ENCODE peak calls at places on chromosomes 11 and 22, in six cellular contexts. X, D, E, A, W and R are unnamed samples.

GRCh38 chr11:122656631-122657101 is 1.1 kb downstream of the UBASH3B start:
- DNase-seq in X (peak; percentile 85), D (peak; percentile 41), E (no peak), A (peak; percentile 19), W (peak; percentile 79), R (peak; percentile 50)

GRCh38 chr11:124707813-124708212 is 31.9 kb upstream of the NRGN start:
- DNase-seq in X (no peak), D (no peak), E (peak; percentile 15), A (no peak), W (no peak), R (no peak)

GRCh38 chr11:28559497-28559896 is 451.3 kb downstream of the METTL15 start:
- DNase-seq in X (peak; percentile 48), D (peak; percentile 86), E (no peak), A (no peak), W (no peak), R (no peak)

GRCh38 chr22:48929276-48929790 is 898.3 kb downstream of the BRD1 start:
- DNase-seq in X (no peak), D (no peak), E (no peak), A (no peak), W (no peak), R (no peak)

GRCh38 chr22:37316875-37317371 is 34.6 kb downstream of the CYTH4 start:
- DNase-seq in X (peak; percentile 93), D (peak; percentile 80), E (peak; percentile 90), A (peak; percentile 61), W (peak; percentile 84), R (peak; percentile 83)

GRCh38 chr11:76574406-76574805 is 96.1 kb downstream of the LRRC32 start:
- DNase-seq in X (no peak), D (peak; percentile 76), E (no peak), A (no peak), W (no peak), R (no peak)

GRCh38 chr11:128535468-128536457 is 51.6 kb downstream of the ETS1 start:
- DNase-seq in X (no peak), D (no peak), E (no peak), A (no peak), W (no peak), R (no peak)

GRCh38 chr22:29343313-29343805 is 27.9 kb upstream of the RASL10A start:
- DNase-seq in X (no peak), D (peak; percentile 81), E (no peak), A (no peak), W (no peak), R (no peak)

GRCh38 chr22:48404004-48404403 is 1423.7 kb downstream of the BRD1 start:
- DNase-seq in X (no peak), D (no peak), E (no peak), A (no peak), W (peak; percentile 22), R (no peak)

DNA sequence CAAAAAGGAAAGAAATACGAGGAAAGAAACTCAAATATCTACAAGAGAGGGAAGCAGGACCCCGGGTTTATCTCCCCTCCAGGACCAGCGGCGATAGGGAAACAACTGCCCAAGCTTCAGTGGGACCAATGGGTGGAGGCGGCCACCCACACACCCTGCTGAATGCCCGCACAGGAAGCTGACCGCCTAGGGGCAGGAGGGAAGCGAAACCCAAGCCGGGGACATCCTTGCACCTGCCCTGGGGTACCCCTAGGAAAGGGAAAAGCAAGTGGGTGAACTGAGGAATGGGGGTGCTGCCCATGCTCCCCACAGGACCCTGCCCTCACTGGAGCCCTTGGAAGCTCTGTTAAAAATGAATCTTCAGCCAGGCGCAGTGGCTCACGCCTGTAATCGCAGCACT is 27.6 kb upstream of the HMOX1 start:
- DNase-seq in X (no peak), D (no peak), E (no peak), A (no peak), W (no peak), R (no peak)
- H3K4me3 ChIP-seq in X (no peak overlapping the region), D (no peak overlapping the region), E (no peak overlapping the region), A (no peak overlapping the region), W (no peak overlapping the region), R (no peak overlapping the region)

GRCh38 chr11:2558861-2559526 is 114.2 kb downstream of the KCNQ1 start:
- DNase-seq in X (peak; percentile 20), D (no peak), E (no peak), A (no peak), W (peak; percentile 27), R (no peak)
- H3K4me1 ChIP-seq in X (no peaks in the 10 kb centered on the region), D (no peaks in the 10 kb centered on the region), E (no peaks in the 10 kb centered on the region), A (no peaks in the 10 kb centered on the region), W (no peaks in the 10 kb centered on the region), R (no peaks in the 10 kb centered on the region)

GRCh38 chr11:73173755-73174494 is 31.8 kb upstream of the FCHSD2 start:
- DNase-seq in X (no peak), D (no peak), E (no peak), A (no peak), W (peak; percentile 90), R (no peak)

GRCh38 chr11:73176145-73176891 is 34.2 kb upstream of the FCHSD2 start:
- DNase-seq in X (no peak), D (no peak), E (no peak), A (no peak), W (peak; percentile 15), R (no peak)

GRCh38 chr11:73176892-73177155 is 34.7 kb upstream of the FCHSD2 start:
- DNase-seq in X (no peak), D (no peak), E (no peak), A (no peak), W (peak; percentile 45), R (no peak)

GRCh38 chr11:73174495-73174791 is 32.3 kb upstream of the FCHSD2 start:
- DNase-seq in X (no peak), D (no peak), E (no peak), A (no peak), W (no peak), R (no peak)

GRCh38 chr11:73175551-73176144 is 33.5 kb upstream of the FCHSD2 start:
- DNase-seq in X (no peak), D (no peak), E (no peak), A (no peak), W (peak; percentile 24), R (no peak)
- H3K27ac ChIP-seq in X (no peak overlapping the region), D (no peak overlapping the region), E (no peak overlapping the region), A (no peak overlapping the region), W (peak overlapping the region; percentile 77), R (no peak overlapping the region)

GRCh38 chr22:44668190-44668885 is 33.7 kb upstream of the PRR5 start:
- DNase-seq in X (peak; percentile 87), D (no peak), E (no peak), A (peak; percentile 73), W (peak; percentile 75), R (peak; percentile 67)
- H3K4me3 ChIP-seq in X (peak overlapping the region; percentile 77), D (no peak overlapping the region), E (no peak overlapping the region), A (peak overlapping the region; percentile 56), W (peak overlapping the region; percentile 38), R (peak overlapping the region; percentile 57)

DNA sequence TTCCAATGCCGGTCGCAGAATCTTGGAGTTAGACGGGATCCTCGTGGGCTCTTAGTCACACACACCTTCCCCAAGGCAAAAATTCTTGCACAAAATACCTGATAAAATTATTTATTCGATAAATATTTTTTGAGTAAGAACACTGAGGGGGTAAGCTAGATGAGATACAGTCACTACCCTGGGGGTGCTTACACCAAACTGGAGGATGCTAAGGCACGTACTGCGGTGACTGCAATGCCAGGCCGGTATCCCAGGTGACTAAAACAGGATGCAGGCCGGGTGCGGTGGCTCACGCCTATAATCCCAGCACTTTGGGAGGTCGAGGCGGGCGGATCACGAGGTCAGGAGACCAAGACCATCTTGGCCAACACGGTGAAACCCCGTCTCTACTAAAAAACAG is 1.7 kb upstream of the MRTFA start:
- DNase-seq in X (no peak), D (no peak), E (no peak), A (no peak), W (no peak), R (no peak)
- H3K4me1 ChIP-seq in X (peaks cover 3% of the 10 kb centered on the region), D (peaks cover 5% of the 10 kb centered on the region), E (peaks cover 28% of the 10 kb centered on the region), A (peaks cover 18% of the 10 kb centered on the region), W (no peaks in the 10 kb centered on the region), R (peaks cover 25% of the 10 kb centered on the region)

DNA sequence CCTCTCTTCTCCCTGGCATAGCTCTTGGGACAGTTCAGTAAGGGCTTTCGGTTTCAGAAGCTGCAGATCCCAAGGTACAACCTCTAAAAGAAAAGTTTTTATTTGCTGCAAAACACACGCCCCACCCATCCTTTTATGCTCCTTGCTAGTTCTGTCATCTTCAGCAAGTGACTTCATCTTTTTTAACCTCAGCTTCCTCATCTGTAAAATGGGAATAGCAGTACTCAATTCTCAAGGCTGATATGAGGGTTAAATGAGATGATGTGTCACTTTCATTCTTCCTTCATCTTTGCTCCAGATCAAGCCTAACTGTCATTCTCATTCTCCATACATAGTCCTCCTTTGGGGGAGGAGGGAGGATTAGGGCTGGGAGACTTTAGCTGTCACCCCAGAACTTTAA is 90.0 kb upstream of the ALX4 start:
- DNase-seq in X (no peak), D (no peak), E (no peak), A (no peak), W (no peak), R (no peak)
- H3K27ac ChIP-seq in X (no peak overlapping the region), D (no peak overlapping the region), E (no peak overlapping the region), A (no peak overlapping the region), W (no peak overlapping the region), R (no peak overlapping the region)

GRCh38 chr11:10565493-10565892 is 3.0 kb downstream of the LYVE1 start:
- DNase-seq in X (no peak), D (no peak), E (no peak), A (no peak), W (no peak), R (no peak)
- H3K4me3 ChIP-seq in X (no peak overlapping the region), D (no peak overlapping the region), E (no peak overlapping the region), A (no peak overlapping the region), W (no peak overlapping the region), R (no peak overlapping the region)

DNA sequence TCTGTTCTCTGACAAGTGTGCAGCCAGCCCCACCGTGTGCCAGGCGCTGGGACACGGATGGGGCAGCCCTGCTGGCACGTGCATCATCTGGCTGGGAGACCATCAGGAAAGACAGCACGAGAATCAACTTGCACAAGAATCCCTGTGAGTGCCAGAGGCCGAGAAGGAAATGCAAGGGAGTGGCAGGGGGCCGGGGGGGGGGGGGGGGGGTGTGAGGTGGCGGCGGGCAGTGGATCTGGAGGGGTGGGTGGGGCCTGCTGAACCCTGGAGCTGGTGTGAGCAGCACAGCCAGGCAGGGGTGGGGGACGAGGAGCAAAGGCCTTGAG is 14.0 kb upstream of the FLRT1 start:
- DNase-seq in X (peak; percentile 80), D (no peak), E (no peak), A (no peak), W (no peak), R (no peak)
- H3K4me1 ChIP-seq in X (peaks cover 3% of the 10 kb centered on the region), D (no peaks in the 10 kb centered on the region), E (peaks cover 9% of the 10 kb centered on the region), A (no peaks in the 10 kb centered on the region), W (no peaks in the 10 kb centered on the region), R (no peaks in the 10 kb centered on the region)